ENCODE peak calls at places on chromosomes 13 and 19, in seven cellular contexts. A is H1, R is heart left ventricle, L is tibial nerve, K is endothelial cell of umbilical vein, H is body of pancreas, Y is Peyer's patch. D is an unnamed sample.

GRCh38 chr13:32910530-32910929 is 105.7 kb upstream of the KL start:
- DNase-seq in K (no peak), A (no peak), Y (no peak), H (no peak), L (no peak), R (no peak), D (no peak)

GRCh38 chr13:35771898-35772297 is 295.4 kb upstream of the MAB21L1 start:
- DNase-seq in K (no peak), H (no peak), Y (no peak), R (no peak), A (peak), L (no peak), D (no peak)

GRCh38 chr19:48681127-48681470 is 8.3 kb upstream of the NTN5 start:
- DNase-seq in H (peak), L (no peak), A (no peak), K (no peak), Y (no peak), R (no peak), D (no peak)

GRCh38 chr19:35755550-35756371 is 1.1 kb downstream of the HSPB6 start:
- DNase-seq in Y (peak), R (peak), A (no peak), L (peak), H (peak), K (no peak), D (peak)

GRCh38 chr19:41327499-41328156 is 17.7 kb downstream of the CCDC97 start:
- DNase-seq in H (peak), A (no peak), K (peak), Y (peak), R (peak), L (no peak), D (peak)

GRCh38 chr19:21765151-21765550 is 2.2 kb downstream of the ZNF100 start:
- DNase-seq in A (no peak), H (no peak), R (no peak), Y (no peak), K (no peak), L (no peak), D (no peak)

GRCh38 chr19:5068251-5069090 is 99.6 kb downstream of the KDM4B start:
- DNase-seq in L (no peak), R (no peak), Y (no peak), K (no peak), H (no peak), A (no peak), D (no peak)

GRCh38 chr13:50437252-50437651 is 406.2 kb downstream of the DLEU7 start:
- DNase-seq in R (no peak), Y (no peak), L (no peak), K (no peak), H (no peak), A (no peak), D (no peak)

GRCh38 chr13:108360139-108360538 is 90.6 kb downstream of the TNFSF13B start:
- DNase-seq in K (no peak), H (no peak), L (no peak), A (no peak), R (no peak), Y (no peak), D (no peak)

GRCh38 chr13:65653548-65654078 is 1576.5 kb downstream of the PCDH9 start:
- DNase-seq in R (no peak), Y (no peak), H (no peak), A (no peak), K (no peak), L (no peak), D (no peak)

GRCh38 chr19:40687525-40688016 is 2.9 kb downstream of the NUMBL start:
- DNase-seq in R (peak), A (no peak), H (peak), K (no peak), L (peak), Y (peak), D (peak)

GRCh38 chr13:59444210-59444857 is 719.4 kb downstream of the DIAPH3 start:
- DNase-seq in H (peak), L (no peak), A (no peak), Y (no peak), R (no peak), K (no peak), D (no peak)

GRCh38 chr19:38650911-38651584 is 3.6 kb downstream of the ACTN4 start:
- DNase-seq in K (peak), L (no peak), Y (no peak), H (no peak), A (no peak), R (no peak), D (peak)

GRCh38 chr13:29255567-29255966 is 339.9 kb downstream of the SLC7A1 start:
- DNase-seq in A (no peak), R (no peak), Y (no peak), K (no peak), H (no peak), L (no peak), D (no peak)

GRCh38 chr13:60572003-60572792 is 175.2 kb downstream of the TDRD3 start:
- DNase-seq in R (no peak), H (no peak), L (no peak), A (no peak), K (peak), Y (no peak), D (no peak)

GRCh38 chr19:6222884-6223283 is 56.9 kb downstream of the MLLT1 start:
- DNase-seq in R (no peak), Y (no peak), A (no peak), L (no peak), K (no peak), H (no peak), D (peak)

GRCh38 chr13:21212138-21212775 is 35.8 kb downstream of the MRPL57 start:
- DNase-seq in H (no peak), K (no peak), R (no peak), Y (no peak), A (no peak), L (no peak), D (no peak)

GRCh38 chr13:44471686-44472085 is 98.1 kb downstream of the SERP2 start:
- DNase-seq in R (no peak), K (peak), Y (no peak), L (no peak), A (no peak), H (no peak), D (no peak)

GRCh38 chr19:3175761-3176714 is 2.5 kb upstream of the S1PR4 start:
- DNase-seq in Y (peak), A (no peak), R (no peak), L (no peak), K (no peak), H (peak), D (no peak)

GRCh38 chr13:95745752-95746151 is 68.8 kb downstream of the DNAJC3 start:
- DNase-seq in H (no peak), Y (no peak), R (no peak), A (no peak), L (no peak), K (no peak), D (no peak)

GRCh38 chr19:38385804-38386257 is 2.0 kb downstream of the GGN start:
- DNase-seq in L (no peak), H (no peak), R (no peak), A (no peak), K (no peak), Y (no peak), D (peak)

GRCh38 chr13:44155422-44156293 is 218.0 kb upstream of the SERP2 start:
- DNase-seq in A (no peak), Y (no peak), K (peak), R (peak), H (peak), L (peak), D (peak)

GRCh38 chr13:98480915-98481510 is 95.9 kb downstream of the STK24 start:
- DNase-seq in Y (no peak), H (peak), K (no peak), R (peak), A (no peak), L (no peak), D (no peak)

GRCh38 chr19:48501446-48501960 is 10.1 kb downstream of the LMTK3 start:
- DNase-seq in Y (no peak), A (peak), H (peak), R (no peak), K (no peak), L (no peak), D (no peak)

GRCh38 chr19:17951151-17952040 is 15.5 kb upstream of the KCNN1 start:
- DNase-seq in L (no peak), K (no peak), H (no peak), Y (no peak), A (no peak), R (no peak), D (no peak)

GRCh38 chr19:677201-677600 is 1.0 kb downstream of the FSTL3 start:
- DNase-seq in A (no peak), L (peak), R (peak), Y (no peak), H (peak), K (peak), D (no peak)

GRCh38 chr19:30690935-30691505 is 318.8 kb downstream of the ZNF536 start:
- DNase-seq in R (no peak), H (no peak), K (no peak), L (no peak), Y (no peak), A (no peak), D (no peak)

GRCh38 chr19:4352701-4353121 is 9.3 kb downstream of the MPND start:
- DNase-seq in R (no peak), A (no peak), Y (no peak), K (peak), H (no peak), L (no peak), D (no peak)

GRCh38 chr13:114109646-114110045 is 22.8 kb downstream of the RASA3 start:
- DNase-seq in Y (no peak), K (no peak), H (no peak), A (no peak), R (no peak), L (peak), D (peak)

GRCh38 chr19:38079926-38080380 is 144.1 kb downstream of the DPF1 start:
- DNase-seq in Y (no peak), K (peak), R (no peak), A (no peak), H (peak), L (no peak), D (no peak)

GRCh38 chr13:26052136-26052736 is 420 bp upstream of the SHISA2 start:
- DNase-seq in A (no peak), Y (no peak), K (no peak), H (no peak), R (no peak), L (no peak), D (no peak)

GRCh38 chr13:54945978-54946377 is 1917.4 kb downstream of the OLFM4 start:
- DNase-seq in R (no peak), L (no peak), K (no peak), Y (no peak), A (no peak), H (no peak), D (no peak)

GRCh38 chr19:47068246-47068645 is 19.8 kb upstream of the TMEM160 start:
- DNase-seq in R (no peak), L (no peak), A (no peak), Y (no peak), K (no peak), H (no peak), D (no peak)

GRCh38 chr19:3804429-3804828 is 18.2 kb upstream of the MATK start:
- DNase-seq in L (no peak), R (no peak), A (no peak), H (no peak), Y (no peak), K (no peak), D (no peak)

GRCh38 chr19:55241935-55242464 is 13.4 kb upstream of the TMEM86B start:
- DNase-seq in R (no peak), Y (no peak), K (no peak), A (no peak), H (no peak), L (no peak), D (no peak)

GRCh38 chr13:21333186-21333585 is 125.9 kb downstream of the ZDHHC20 start:
- DNase-seq in K (no peak), H (no peak), A (no peak), R (no peak), L (no peak), Y (no peak), D (no peak)

GRCh38 chr13:107678075-107678689 is 537.2 kb downstream of the LIG4 start:
- DNase-seq in R (no peak), Y (no peak), A (no peak), H (no peak), L (no peak), K (no peak), D (no peak)

DNA sequence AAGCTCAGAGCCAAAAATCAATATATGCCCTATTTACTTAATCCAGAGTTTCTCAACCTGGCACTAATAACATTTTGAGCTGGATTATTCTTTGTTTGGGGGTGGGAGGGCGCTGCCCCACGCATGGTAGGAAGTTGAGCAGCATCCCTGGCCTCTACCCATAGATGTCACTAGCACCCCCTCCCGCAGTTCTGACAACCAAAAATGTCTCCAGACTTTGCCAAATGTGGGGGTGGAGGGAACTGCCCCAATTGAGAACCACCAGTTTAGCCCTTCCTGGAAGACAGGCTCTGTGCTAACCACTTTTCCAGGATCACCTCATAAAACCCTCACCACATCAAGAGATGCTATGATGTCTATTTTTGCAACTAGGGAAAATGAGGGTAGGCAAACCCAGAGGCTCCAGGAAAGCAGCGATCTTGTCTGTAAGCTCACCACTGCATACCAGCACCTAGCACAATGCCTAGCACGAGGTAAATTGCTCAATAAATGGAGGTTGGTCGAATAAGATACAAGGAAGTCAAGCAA is 1.1 kb downstream of the TRIR start:
- DNase-seq in Y (peak), L (no peak), K (peak), H (no peak), R (no peak), A (no peak), D (no peak)
- TF ChIP-seq CTCF in Y (no peak), L (no peak), K (peak), H (no peak), R (no peak), A (peak), D (no peak)

GRCh38 chr13:73972503-73972902 is 161.7 kb downstream of the KLF12 start:
- DNase-seq in R (no peak), H (no peak), L (no peak), A (no peak), K (no peak), Y (no peak), D (no peak)

GRCh38 chr13:73967397-73968165 is 166.6 kb downstream of the KLF12 start:
- DNase-seq in A (no peak), R (no peak), H (no peak), K (no peak), Y (peak), L (no peak), D (no peak)

GRCh38 chr13:73973156-73973555 is 161.0 kb downstream of the KLF12 start:
- DNase-seq in H (no peak), R (no peak), Y (no peak), A (no peak), L (no peak), K (no peak), D (no peak)

GRCh38 chr13:73971481-73971880 is 162.7 kb downstream of the KLF12 start:
- DNase-seq in Y (no peak), H (no peak), R (no peak), K (no peak), A (no peak), L (no peak), D (no peak)

GRCh38 chr13:73970413-73971055 is 163.7 kb downstream of the KLF12 start:
- DNase-seq in Y (no peak), K (no peak), H (no peak), A (no peak), L (no peak), R (no peak), D (no peak)
- H3K27ac ChIP-seq in Y (no peak), K (no peak), H (no peak), A (no peak), L (no peak), R (no peak), D (no peak)

DNA sequence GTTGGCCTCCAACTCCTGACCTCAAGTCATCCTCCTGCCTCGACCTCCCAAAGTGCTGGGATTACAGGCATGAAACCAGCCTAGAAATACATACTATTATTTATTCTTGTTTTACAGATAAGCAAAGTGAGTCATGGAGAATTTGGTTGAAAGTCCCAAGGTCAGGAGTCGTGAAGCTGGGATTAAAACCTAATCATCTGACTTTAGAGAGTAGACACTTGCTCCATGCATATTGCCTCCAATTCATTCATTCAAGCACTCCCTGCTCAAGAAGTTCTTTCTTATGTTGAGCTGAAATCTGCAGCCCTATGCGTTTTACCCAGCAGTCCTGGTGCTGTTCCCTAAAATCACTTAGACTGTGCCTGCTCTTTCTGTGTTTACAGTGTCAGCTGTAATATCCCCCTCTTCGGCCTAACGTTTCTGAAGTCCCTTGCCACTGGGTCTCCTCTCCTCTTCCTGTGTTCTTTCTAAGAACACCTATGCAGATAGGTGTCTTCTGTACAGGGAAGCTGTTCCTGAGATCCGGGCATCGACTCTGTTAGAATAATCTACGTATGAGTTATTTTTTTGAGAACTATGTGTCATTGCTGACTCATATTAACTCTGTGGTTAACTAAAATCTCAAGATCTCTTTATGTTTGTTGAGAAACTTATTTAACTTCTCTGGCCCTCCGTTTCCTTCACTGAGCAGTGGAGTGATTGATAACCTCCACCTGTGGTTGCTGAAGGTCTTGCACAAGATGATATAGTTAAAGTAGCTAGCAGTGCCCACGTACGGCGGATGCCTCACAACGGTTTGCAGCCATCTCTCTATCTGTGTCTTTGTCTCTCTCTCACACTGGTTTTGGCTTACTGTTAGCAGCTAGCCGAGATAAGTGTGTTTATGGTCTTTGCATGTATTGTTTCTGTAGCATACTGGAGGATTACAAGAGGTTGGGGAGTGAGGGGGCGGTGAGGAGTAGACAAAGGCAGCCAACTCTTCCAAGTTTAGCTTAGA is 4.6 kb downstream of the ALOX5AP start:
- DNase-seq in K (peak), A (no peak), Y (peak), L (no peak), R (no peak), H (no peak), D (no peak)
- TF ChIP-seq POLR2A in K (no peak), A (no peak), Y (no peak), L (no peak), R (no peak), H (no peak), D (no peak)

GRCh38 chr19:50025022-50025793 is at the start of gene VRK3:
- DNase-seq in H (peak), Y (peak), L (peak), K (peak), R (peak), A (peak), D (peak)
- TF ChIP-seq CTCF in H (no peak), Y (no peak), L (no peak), K (no peak), R (no peak), A (no peak), D (no peak)

DNA sequence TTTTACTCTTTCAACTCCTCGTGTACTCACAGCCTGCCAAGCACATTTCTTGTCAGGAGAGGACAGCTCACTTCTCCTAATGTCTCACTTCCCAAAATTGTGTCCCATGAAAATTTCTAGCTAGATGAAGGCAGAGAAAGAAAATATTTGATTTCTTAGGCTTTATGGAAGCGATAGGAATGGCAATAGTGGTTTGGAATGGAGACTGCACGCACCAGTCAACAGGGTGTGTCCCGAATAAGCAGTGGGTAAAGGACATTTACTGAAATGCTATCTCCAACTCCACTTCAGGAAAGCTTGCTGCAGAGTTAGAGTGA is 321 bp upstream of the ZNF222 start:
- DNase-seq in Y (no peak), K (no peak), A (no peak), L (no peak), R (no peak), H (no peak), D (no peak)
- H3K27ac ChIP-seq in Y (peak), K (no peak), A (no peak), L (peak), R (peak), H (no peak), D (peak)

GRCh38 chr13:51583469-51583874 is 790 bp upstream of the WDFY2 start:
- DNase-seq in R (no peak), A (no peak), K (no peak), H (no peak), L (no peak), Y (no peak), D (no peak)
- TF ChIP-seq POLR2A in R (no peak), A (no peak), K (no peak), H (no peak), L (no peak), Y (no peak), D (no peak)

GRCh38 chr13:89695343-89696257 is 1651.9 kb upstream of the MIR17HG start:
- DNase-seq in A (peak), H (peak), L (no peak), R (no peak), Y (no peak), K (peak), D (no peak)
- TF ChIP-seq CTCF in A (peak), H (peak), L (peak), R (peak), Y (no peak), K (peak), D (no peak)

GRCh38 chr13:71034018-71034417 is 833.0 kb downstream of the DACH1 start:
- DNase-seq in A (no peak), Y (no peak), R (no peak), K (no peak), L (no peak), H (no peak), D (no peak)
- H3K27ac ChIP-seq in A (no peak), Y (no peak), R (no peak), K (no peak), L (no peak), H (no peak), D (no peak)

D was measured in gastrocnemius medialis.